ENCODE peak calls at places on chromosomes 1 and 21, in ten cellular contexts. J is HCEC 1CT; T is HL-60; W is activated T-helper 1 cell treated with anti-CD3 and anti-CD28 coated beads, Interleukin-2, amount 50 U/mL, for 16 hours; C is GM04504; E is MCF 10A; V is amniotic stem cell; S is CD4-positive, CD25-positive, alpha-beta regulatory T cell; I is stimulated activated CD8-positive, alpha-beta memory T cell treated with anti-CD3 and anti-CD28 coated beads, Interleukin-12 subunit alpha, Interleukin-12 subunit beta, amount 100 ng/mL, for 1 hour; U is stimulated activated effector memory CD8-positive, alpha-beta T cell treated with anti-CD3 and anti-CD28 coated beads, Interleukin-12 subunit alpha, Interleukin-12 subunit beta, amount 100 ng/mL, for 72 hours. A is an unnamed sample.

GRCh38 chr1:215710340-215710971 is 143.4 kb downstream of the KCTD3 start:
- DNase-seq in I (no peak), S (no peak), C (no peak), V (peak; percentile 23), E (peak; percentile 85), T (peak; percentile 5), J (peak; percentile 74), W (no peak), U (no peak), A (peak; percentile 49)

GRCh38 chr1:226064816-226065248 is 2.3 kb downstream of the H3-3A start:
- DNase-seq in W (no peak), E (peak; percentile 89), I (no peak), U (no peak), J (peak; percentile 65), V (peak; percentile 54), C (peak; percentile 33), S (peak; percentile 36), T (no peak), A (peak; percentile 51)

GRCh38 chr1:19535214-19535613 is 49.9 kb upstream of the CAPZB start:
- DNase-seq in U (no peak), W (no peak), J (no peak), C (no peak), I (no peak), E (no peak), S (no peak), T (no peak), V (no peak), A (no peak)

GRCh38 chr21:43806017-43806710 is 16.8 kb downstream of the RRP1 start:
- DNase-seq in T (no peak), I (no peak), C (no peak), U (no peak), V (no peak), W (no peak), J (no peak), S (no peak), E (no peak), A (no peak)

GRCh38 chr1:91570105-91570448 is 69.4 kb downstream of the CDC7 start:
- DNase-seq in V (no peak), J (no peak), C (no peak), W (no peak), S (no peak), E (no peak), U (no peak), T (no peak), I (no peak), A (no peak)

GRCh38 chr1:42557230-42557851 is 94.3 kb downstream of the CCDC30 start:
- DNase-seq in W (no peak), U (no peak), I (no peak), S (no peak), J (no peak), T (no peak), V (no peak), C (no peak), E (no peak), A (no peak)

GRCh38 chr21:45618287-45618686 is 25.2 kb upstream of the PCBP3 start:
- DNase-seq in U (no peak), E (peak; percentile 54), V (no peak), W (no peak), T (peak; percentile 47), J (peak; percentile 21), I (no peak), S (no peak), C (peak; percentile 56), A (peak; percentile 32)

GRCh38 chr1:221203224-221204054 is 324.2 kb downstream of the HLX start:
- DNase-seq in E (peak; percentile 94), T (peak; percentile 54), U (peak; percentile 52), V (peak; percentile 41), S (peak; percentile 17), W (peak; percentile 18), J (peak; percentile 67), C (peak; percentile 67), I (peak; percentile 55), A (peak; percentile 46)

GRCh38 chr1:178004926-178005391 is 35.1 kb upstream of the SEC16B start:
- DNase-seq in E (peak; percentile 27), C (peak; percentile 10), V (no peak), U (no peak), T (no peak), S (no peak), J (peak; percentile 77), I (no peak), W (no peak), A (no peak)

GRCh38 chr1:191963286-191963685 is 195.0 kb upstream of the RGS18 start:
- DNase-seq in T (no peak), E (no peak), J (peak; percentile 86), W (no peak), C (no peak), I (no peak), U (no peak), S (no peak), V (no peak), A (no peak)

GRCh38 chr1:160879056-160879455 is 5.9 kb downstream of the ITLN1 start:
- DNase-seq in T (no peak), V (no peak), W (no peak), E (no peak), S (no peak), I (no peak), J (no peak), U (no peak), C (no peak), A (no peak)

GRCh38 chr1:170664828-170665617 is 1.1 kb downstream of the PRRX1 start:
- DNase-seq in S (no peak), T (no peak), E (no peak), I (no peak), C (no peak), W (no peak), V (no peak), J (peak; percentile 73), U (no peak), A (no peak)

GRCh38 chr1:17550684-17551584 is 11.4 kb downstream of the ARHGEF10L start:
- DNase-seq in E (no peak), S (no peak), V (no peak), I (no peak), J (no peak), T (no peak), W (no peak), U (no peak), C (no peak), A (no peak)

GRCh38 chr1:155121249-155121648 is 6.4 kb upstream of the EFNA1 start:
- DNase-seq in I (no peak), E (no peak), T (no peak), S (no peak), C (no peak), U (no peak), J (no peak), W (no peak), V (no peak), A (no peak)

GRCh38 chr1:32339363-32339978 is 3.4 kb upstream of the MARCKSL1 start:
- DNase-seq in S (no peak), T (peak; percentile 57), W (no peak), J (no peak), I (no peak), V (peak; percentile 25), U (no peak), C (no peak), E (no peak), A (no peak)

GRCh38 chr1:80155371-80155770 is 1148.8 kb upstream of the ADGRL4 start:
- DNase-seq in J (peak; percentile 3), S (no peak), E (peak; percentile 34), I (no peak), C (no peak), U (no peak), W (no peak), T (no peak), V (no peak), A (no peak)

GRCh38 chr1:27772071-27772470 is 948 bp upstream of the STX12 start:
- DNase-seq in V (no peak), J (no peak), C (no peak), S (no peak), I (no peak), E (no peak), U (no peak), T (no peak), W (no peak), A (no peak)

GRCh38 chr1:53142226-53142853 is at the start of gene SLC1A7:
- DNase-seq in V (no peak), W (no peak), S (no peak), E (no peak), T (no peak), U (no peak), C (no peak), J (no peak), I (no peak), A (no peak)

GRCh38 chr1:225881081-225882007 is 836 bp downstream of the TMEM63A start:
- DNase-seq in C (no peak), I (no peak), S (peak; percentile 34), T (no peak), J (peak; percentile 48), W (peak; percentile 41), U (no peak), V (no peak), E (peak; percentile 65), A (peak; percentile 32)

GRCh38 chr1:14429577-14429976 is 168.9 kb upstream of the KAZN start:
- DNase-seq in T (no peak), S (no peak), U (no peak), J (no peak), V (no peak), I (no peak), C (no peak), W (no peak), E (no peak), A (no peak)

GRCh38 chr1:41475346-41475745 is 9.1 kb downstream of the EDN2 start:
- DNase-seq in T (no peak), U (no peak), W (no peak), V (no peak), C (no peak), J (no peak), S (no peak), E (no peak), I (no peak), A (no peak)

GRCh38 chr1:1216770-1217620 is 3.0 kb upstream of the TNFRSF4 start:
- DNase-seq in I (no peak), V (no peak), W (no peak), J (no peak), E (no peak), C (no peak), S (peak; percentile 49), U (no peak), T (no peak), A (no peak)

GRCh38 chr1:105027838-105028471 is 1278.3 kb downstream of the AMY1C start:
- DNase-seq in I (no peak), V (no peak), T (no peak), S (no peak), U (no peak), J (no peak), E (no peak), C (no peak), W (no peak), A (peak; percentile 43)

GRCh38 chr21:37484535-37485474 is 118.2 kb downstream of the DYRK1A start:
- DNase-seq in C (no peak), I (no peak), E (no peak), T (no peak), S (no peak), V (no peak), W (no peak), U (no peak), J (no peak), A (no peak)

GRCh38 chr1:53338410-53338809 is 10.5 kb upstream of the LRP8 start:
- DNase-seq in I (no peak), T (no peak), J (no peak), W (no peak), V (no peak), S (no peak), C (no peak), E (no peak), U (no peak), A (no peak)

GRCh38 chr1:206098242-206098919 is 18.8 kb downstream of the AVPR1B start:
- DNase-seq in C (no peak), S (no peak), J (no peak), U (no peak), V (no peak), W (no peak), E (no peak), I (no peak), T (peak; percentile 49), A (no peak)

GRCh38 chr1:50976890-50977574 is 7.0 kb downstream of the CDKN2C start:
- DNase-seq in T (no peak), W (no peak), J (peak; percentile 44), C (no peak), U (no peak), E (peak; percentile 48), I (no peak), V (no peak), S (no peak), A (peak; percentile 58)